ENCODE peak calls at places on chromosomes 12 and 14, in four cellular contexts. One of them, this sample, is unnamed.

GRCh38 chr14:56797003-56797568 is 13.2 kb downstream of the OTX2 start:
- DNase-seq in ELF-1: peak; percentile 17
- DNase-seq in stimulated activated CD4-positive, alpha-beta T cell treated with anti-CD3 and anti-CD28 coated beads, Interleukin-2, amount 100 ng/mL, for 48 hours: no peak
- DNase-seq in sigmoid colon: no peak
- DNase-seq in this sample: no peak

GRCh38 chr12:5794156-5794555 is 150.9 kb downstream of the ANO2 start:
- DNase-seq in sigmoid colon: no peak
- DNase-seq in ELF-1: no peak
- DNase-seq in stimulated activated CD4-positive, alpha-beta T cell treated with anti-CD3 and anti-CD28 coated beads, Interleukin-2, amount 100 ng/mL, for 48 hours: no peak
- DNase-seq in this sample: no peak

GRCh38 chr12:31498424-31498823 is 92.5 kb downstream of the DENND5B start:
- DNase-seq in ELF-1: no peak
- DNase-seq in stimulated activated CD4-positive, alpha-beta T cell treated with anti-CD3 and anti-CD28 coated beads, Interleukin-2, amount 100 ng/mL, for 48 hours: no peak
- DNase-seq in sigmoid colon: no peak
- DNase-seq in this sample: no peak

GRCh38 chr12:87796961-87797516 is 232.2 kb downstream of the C12orf50 start:
- DNase-seq in sigmoid colon: no peak
- DNase-seq in stimulated activated CD4-positive, alpha-beta T cell treated with anti-CD3 and anti-CD28 coated beads, Interleukin-2, amount 100 ng/mL, for 48 hours: no peak
- DNase-seq in ELF-1: no peak
- DNase-seq in this sample: no peak

GRCh38 chr12:108597559-108598471 is at the start of gene TMEM119:
- DNase-seq in ELF-1: no peak
- DNase-seq in sigmoid colon: peak; percentile 76
- DNase-seq in stimulated activated CD4-positive, alpha-beta T cell treated with anti-CD3 and anti-CD28 coated beads, Interleukin-2, amount 100 ng/mL, for 48 hours: no peak
- DNase-seq in this sample: no peak

GRCh38 chr14:70645892-70646291 is 4.2 kb downstream of the TTC9 start:
- DNase-seq in sigmoid colon: no peak
- DNase-seq in ELF-1: no peak
- DNase-seq in stimulated activated CD4-positive, alpha-beta T cell treated with anti-CD3 and anti-CD28 coated beads, Interleukin-2, amount 100 ng/mL, for 48 hours: no peak
- DNase-seq in this sample: no peak

GRCh38 chr14:24965934-24966593 is 83.9 kb downstream of the STXBP6 start:
- DNase-seq in stimulated activated CD4-positive, alpha-beta T cell treated with anti-CD3 and anti-CD28 coated beads, Interleukin-2, amount 100 ng/mL, for 48 hours: no peak
- DNase-seq in ELF-1: peak; percentile 52
- DNase-seq in sigmoid colon: peak; percentile 81
- DNase-seq in this sample: no peak

GRCh38 chr12:67522222-67522621 is 126.3 kb upstream of the DYRK2 start:
- DNase-seq in sigmoid colon: no peak
- DNase-seq in stimulated activated CD4-positive, alpha-beta T cell treated with anti-CD3 and anti-CD28 coated beads, Interleukin-2, amount 100 ng/mL, for 48 hours: no peak
- DNase-seq in ELF-1: peak; percentile 75
- DNase-seq in this sample: no peak

GRCh38 chr12:132593938-132594358 is 16.4 kb downstream of the LRCOL1 start:
- DNase-seq in stimulated activated CD4-positive, alpha-beta T cell treated with anti-CD3 and anti-CD28 coated beads, Interleukin-2, amount 100 ng/mL, for 48 hours: no peak
- DNase-seq in sigmoid colon: peak; percentile 95
- DNase-seq in ELF-1: peak; percentile 90
- DNase-seq in this sample: peak; percentile 87

GRCh38 chr12:93780115-93780641 is 103.0 kb downstream of the CRADD start:
- DNase-seq in sigmoid colon: peak; percentile 65
- DNase-seq in ELF-1: no peak
- DNase-seq in stimulated activated CD4-positive, alpha-beta T cell treated with anti-CD3 and anti-CD28 coated beads, Interleukin-2, amount 100 ng/mL, for 48 hours: no peak
- DNase-seq in this sample: no peak

GRCh38 chr12:19483727-19484126 is 44.4 kb downstream of the AEBP2 start:
- DNase-seq in stimulated activated CD4-positive, alpha-beta T cell treated with anti-CD3 and anti-CD28 coated beads, Interleukin-2, amount 100 ng/mL, for 48 hours: no peak
- DNase-seq in ELF-1: no peak
- DNase-seq in sigmoid colon: no peak
- DNase-seq in this sample: no peak

GRCh38 chr12:14960548-14961465 is 594 bp downstream of the ARHGDIB start:
- DNase-seq in sigmoid colon: no peak
- DNase-seq in stimulated activated CD4-positive, alpha-beta T cell treated with anti-CD3 and anti-CD28 coated beads, Interleukin-2, amount 100 ng/mL, for 48 hours: no peak
- DNase-seq in ELF-1: peak; percentile 32
- DNase-seq in this sample: no peak

GRCh38 chr14:38592764-38593442 is 337.0 kb upstream of the CLEC14A start:
- DNase-seq in ELF-1: no peak
- DNase-seq in sigmoid colon: no peak
- DNase-seq in stimulated activated CD4-positive, alpha-beta T cell treated with anti-CD3 and anti-CD28 coated beads, Interleukin-2, amount 100 ng/mL, for 48 hours: no peak
- DNase-seq in this sample: no peak

GRCh38 chr12:63897931-63898330 is 53.4 kb downstream of the SRGAP1 start:
- DNase-seq in sigmoid colon: no peak
- DNase-seq in ELF-1: no peak
- DNase-seq in stimulated activated CD4-positive, alpha-beta T cell treated with anti-CD3 and anti-CD28 coated beads, Interleukin-2, amount 100 ng/mL, for 48 hours: no peak
- DNase-seq in this sample: no peak

GRCh38 chr12:58359084-58359483 is 417.7 kb downstream of the ATP23 start:
- DNase-seq in sigmoid colon: no peak
- DNase-seq in stimulated activated CD4-positive, alpha-beta T cell treated with anti-CD3 and anti-CD28 coated beads, Interleukin-2, amount 100 ng/mL, for 48 hours: no peak
- DNase-seq in ELF-1: no peak
- DNase-seq in this sample: no peak

GRCh38 chr14:21680072-21680471 is 6.5 kb upstream of the OR4E1 start:
- DNase-seq in stimulated activated CD4-positive, alpha-beta T cell treated with anti-CD3 and anti-CD28 coated beads, Interleukin-2, amount 100 ng/mL, for 48 hours: no peak
- DNase-seq in ELF-1: no peak
- DNase-seq in sigmoid colon: no peak
- DNase-seq in this sample: no peak

GRCh38 chr12:121009744-121010143 is 6.5 kb downstream of the C12orf43 start:
- DNase-seq in stimulated activated CD4-positive, alpha-beta T cell treated with anti-CD3 and anti-CD28 coated beads, Interleukin-2, amount 100 ng/mL, for 48 hours: no peak
- DNase-seq in sigmoid colon: no peak
- DNase-seq in ELF-1: peak; percentile 70
- DNase-seq in this sample: no peak

GRCh38 chr12:43066471-43066870 is 476.9 kb upstream of the PRICKLE1 start:
- DNase-seq in ELF-1: no peak
- DNase-seq in sigmoid colon: no peak
- DNase-seq in stimulated activated CD4-positive, alpha-beta T cell treated with anti-CD3 and anti-CD28 coated beads, Interleukin-2, amount 100 ng/mL, for 48 hours: no peak
- DNase-seq in this sample: no peak

GRCh38 chr12:41345071-41345470 is 157.0 kb downstream of the PDZRN4 start:
- DNase-seq in stimulated activated CD4-positive, alpha-beta T cell treated with anti-CD3 and anti-CD28 coated beads, Interleukin-2, amount 100 ng/mL, for 48 hours: no peak
- DNase-seq in ELF-1: no peak
- DNase-seq in sigmoid colon: no peak
- DNase-seq in this sample: no peak

GRCh38 chr14:85531141-85531593 is 1.2 kb downstream of the FLRT2 start:
- DNase-seq in ELF-1: peak; percentile 79
- DNase-seq in sigmoid colon: peak; percentile 66
- DNase-seq in stimulated activated CD4-positive, alpha-beta T cell treated with anti-CD3 and anti-CD28 coated beads, Interleukin-2, amount 100 ng/mL, for 48 hours: no peak
- DNase-seq in this sample: peak; percentile 75

This sample was measured in NCI-H524 treated with DMSO at 0.1 percent for 48 hours.